ENCODE peak calls at places on chromosome 11, in seven cellular contexts. A is PC-3, V is endothelial cell of umbilical vein, R is Karpas-422, T is MM.1S, J is osteoblast, U is HCT116. G is an unnamed sample. For H3K79me2, the result is how much of the 10 kb centered on the place peaks cover.

GRCh38 chr11:76742912-76743311 is 40.2 kb upstream of the TSKU start:
- DNase-seq in A (no peak), T (no peak), R (peak), U (no peak), J (no peak), V (no peak), G (no peak)

GRCh38 chr11:106446302-106446701 is 368.8 kb downstream of the AASDHPPT start:
- DNase-seq in V (no peak), J (no peak), R (no peak), A (peak), T (no peak), U (no peak), G (no peak)

GRCh38 chr11:64294665-64295289 is 3.7 kb downstream of the KCNK4 start:
- DNase-seq in T (no peak), J (peak), R (no peak), V (no peak), U (no peak), A (no peak), G (no peak)

GRCh38 chr11:20034941-20035340 is 125.3 kb downstream of the DBX1 start:
- DNase-seq in A (no peak), J (no peak), U (no peak), V (no peak), T (no peak), R (no peak), G (no peak)

GRCh38 chr11:69567951-69568808 is 72.8 kb upstream of the CCND1 start:
- DNase-seq in T (no peak), U (no peak), A (no peak), R (no peak), V (no peak), J (no peak), G (peak)

GRCh38 chr11:115439385-115439784 is 64.8 kb downstream of the CADM1 start:
- DNase-seq in J (no peak), V (no peak), A (no peak), U (no peak), T (no peak), R (no peak), G (peak)

GRCh38 chr11:26011474-26011873 is 320.5 kb upstream of the ANO3 start:
- DNase-seq in R (no peak), U (no peak), A (no peak), T (no peak), V (no peak), J (no peak), G (no peak)

GRCh38 chr11:28673687-28674431 is 565.7 kb downstream of the METTL15 start:
- DNase-seq in V (no peak), J (no peak), R (no peak), U (peak), A (peak), T (no peak), G (peak)

GRCh38 chr11:82718307-82718706 is 15.4 kb downstream of the FAM181B start:
- DNase-seq in J (no peak), T (peak), R (peak), U (peak), V (peak), A (peak), G (peak)

GRCh38 chr11:114025329-114025907 is 34.1 kb upstream of the ZBTB16 start:
- DNase-seq in U (no peak), T (no peak), R (no peak), J (no peak), A (no peak), V (no peak), G (no peak)

GRCh38 chr11:68617925-68618809 is 66.2 kb upstream of the GAL start:
- DNase-seq in R (no peak), V (no peak), J (peak), A (no peak), T (no peak), U (no peak), G (no peak)

GRCh38 chr11:67413266-67413797 is 2.1 kb upstream of the CARNS1 start:
- DNase-seq in R (no peak), T (no peak), J (no peak), V (no peak), U (no peak), A (no peak), G (no peak)

GRCh38 chr11:67117667-67118058 is 1.4 kb upstream of the KDM2A start:
- DNase-seq in J (peak), R (no peak), A (no peak), T (no peak), V (peak), U (no peak), G (no peak)

GRCh38 chr11:113446938-113447337 is 28.3 kb downstream of the DRD2 start:
- DNase-seq in V (no peak), A (peak), T (no peak), U (no peak), J (no peak), R (no peak), G (peak)

GRCh38 chr11:91926967-91927366 is 297.7 kb upstream of the FAT3 start:
- DNase-seq in R (no peak), U (no peak), J (no peak), V (peak), A (no peak), T (no peak), G (no peak)

GRCh38 chr11:62854825-62855570 is 15.6 kb upstream of the WDR74 start:
- DNase-seq in J (no peak), V (no peak), A (no peak), T (peak), R (peak), U (no peak), G (no peak)
- H3K79me2 ChIP-seq in J (under half), V (half or more), A (half or more), T (half or more), R (half or more), U (half or more), G (under half)

GRCh38 chr11:33461319-33461718 is 204.1 kb downstream of the HIPK3 start:
- DNase-seq in J (no peak), V (no peak), A (no peak), U (no peak), R (no peak), T (no peak), G (no peak)

GRCh38 chr11:33461726-33462125 is 204.5 kb downstream of the HIPK3 start:
- DNase-seq in J (no peak), V (no peak), R (no peak), A (no peak), U (no peak), T (no peak), G (peak)

GRCh38 chr11:33455827-33456226 is 198.6 kb downstream of the HIPK3 start:
- DNase-seq in V (no peak), T (no peak), U (no peak), J (no peak), A (no peak), R (no peak), G (no peak)

GRCh38 chr11:33454264-33454663 is 197.1 kb downstream of the HIPK3 start:
- DNase-seq in R (no peak), T (no peak), J (no peak), V (no peak), U (no peak), A (no peak), G (no peak)

GRCh38 chr11:33457948-33458347 is 200.8 kb downstream of the HIPK3 start:
- DNase-seq in A (no peak), U (no peak), V (no peak), R (no peak), J (no peak), T (no peak), G (no peak)
- H3K79me2 ChIP-seq in A (under half), U (under half), V (under half), R (under half), J (under half), T (under half), G (under half)

GRCh38 chr11:128493570-128493965 is 93.8 kb downstream of the ETS1 start:
- DNase-seq in V (no peak), R (no peak), A (peak), T (no peak), U (no peak), J (no peak), G (no peak)

GRCh38 chr11:128490092-128490491 is 97.3 kb downstream of the ETS1 start:
- DNase-seq in T (no peak), A (no peak), J (no peak), V (no peak), R (no peak), U (no peak), G (no peak)

GRCh38 chr11:128492461-128492860 is 94.9 kb downstream of the ETS1 start:
- DNase-seq in A (no peak), V (peak), R (no peak), U (no peak), T (no peak), J (peak), G (peak)

GRCh38 chr11:128492903-128493569 is 94.3 kb downstream of the ETS1 start:
- DNase-seq in U (no peak), J (no peak), V (no peak), T (peak), A (no peak), R (no peak), G (no peak)

GRCh38 chr11:128491195-128491936 is 96.0 kb downstream of the ETS1 start:
- DNase-seq in A (no peak), T (no peak), V (no peak), J (peak), U (no peak), R (no peak), G (no peak)
- H3K79me2 ChIP-seq in A (half or more), T (under half), V (half or more), J (half or more), U (under half), R (half or more), G (half or more)

GRCh38 chr11:10293423-10294288 is at the start of gene SBF2:
- DNase-seq in R (peak), A (peak), U (no peak), T (peak), V (peak), J (peak), G (peak)
- H3K79me2 ChIP-seq in R (under half), A (half or more), U (under half), T (half or more), V (under half), J (half or more), G (under half)

GRCh38 chr11:55895216-55895615 is 12.1 kb downstream of the TRIM51 start:
- DNase-seq in V (no peak), R (no peak), U (no peak), A (no peak), T (no peak), J (no peak), G (no peak)
- H3K79me2 ChIP-seq in V (under half), R (under half), U (under half), A (under half), T (under half), J (under half), G (under half)

DNA sequence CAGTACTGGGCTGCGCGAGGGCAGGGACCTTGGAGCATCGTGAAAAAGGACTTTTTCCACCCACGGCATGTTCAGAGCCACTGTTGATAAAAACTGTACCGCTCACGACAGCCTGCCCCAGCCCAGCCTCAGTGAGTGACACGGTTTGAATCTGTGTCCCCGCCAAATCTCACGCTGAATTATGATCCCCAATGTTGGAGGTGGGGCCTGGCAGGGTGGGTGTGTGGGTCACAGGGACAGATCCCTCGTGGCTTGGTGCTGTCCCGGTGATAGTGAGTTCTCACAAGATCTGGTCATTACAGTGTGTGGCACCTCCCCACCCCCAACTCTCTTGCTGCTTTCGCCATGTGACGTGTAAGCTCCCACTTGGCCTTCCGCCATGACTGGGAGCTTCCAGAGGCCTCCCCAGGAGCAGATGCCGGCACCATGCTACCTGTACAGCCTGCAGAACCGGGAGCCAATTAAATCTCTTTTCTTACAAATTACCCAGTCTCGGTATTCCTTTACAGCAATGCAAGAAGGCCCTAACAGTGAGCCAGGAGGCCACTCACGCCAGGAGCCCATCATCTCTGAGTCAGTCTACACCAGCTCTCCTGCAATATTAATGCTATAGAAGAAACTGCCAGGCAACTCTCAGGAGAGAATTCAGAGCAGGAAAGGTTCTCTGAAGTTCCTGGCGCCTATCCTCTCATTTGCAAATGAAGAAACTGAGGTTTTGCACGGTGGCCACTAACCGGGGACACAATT is 1.3 kb downstream of the TOLLIP start:
- DNase-seq in R (no peak), U (no peak), T (no peak), J (peak), A (peak), V (no peak), G (peak)
- H3K79me2 ChIP-seq in R (under half), U (under half), T (half or more), J (half or more), A (half or more), V (under half), G (half or more)

GRCh38 chr11:133778161-133778560 is 67.2 kb downstream of the SPATA19 start:
- DNase-seq in U (no peak), T (no peak), R (no peak), V (no peak), A (no peak), J (no peak), G (no peak)

GRCh38 chr11:133782116-133782725 is 63.1 kb downstream of the SPATA19 start:
- DNase-seq in A (no peak), R (no peak), V (no peak), U (no peak), J (no peak), T (no peak), G (no peak)

GRCh38 chr11:133776671-133777070 is 68.6 kb downstream of the SPATA19 start:
- DNase-seq in V (no peak), J (no peak), A (no peak), R (no peak), T (no peak), U (no peak), G (no peak)
- H3K79me2 ChIP-seq in V (under half), J (under half), A (under half), R (under half), T (under half), U (under half), G (under half)

GRCh38 chr11:60919320-60919719 is 4.9 kb upstream of the TMEM132A start:
- DNase-seq in A (no peak), R (peak), J (no peak), V (peak), T (no peak), U (no peak), G (peak)

GRCh38 chr11:60917267-60917666 is 3.3 kb downstream of the TMEM109 start:
- DNase-seq in U (no peak), A (no peak), T (no peak), R (no peak), J (no peak), V (no peak), G (peak)

GRCh38 chr11:60919956-60920355 is 4.3 kb upstream of the TMEM132A start:
- DNase-seq in J (peak), U (no peak), V (no peak), T (no peak), A (no peak), R (no peak), G (no peak)

GRCh38 chr11:60918251-60918940 is 4.4 kb downstream of the TMEM109 start:
- DNase-seq in V (no peak), A (no peak), R (no peak), U (no peak), J (no peak), T (no peak), G (no peak)

DNA sequence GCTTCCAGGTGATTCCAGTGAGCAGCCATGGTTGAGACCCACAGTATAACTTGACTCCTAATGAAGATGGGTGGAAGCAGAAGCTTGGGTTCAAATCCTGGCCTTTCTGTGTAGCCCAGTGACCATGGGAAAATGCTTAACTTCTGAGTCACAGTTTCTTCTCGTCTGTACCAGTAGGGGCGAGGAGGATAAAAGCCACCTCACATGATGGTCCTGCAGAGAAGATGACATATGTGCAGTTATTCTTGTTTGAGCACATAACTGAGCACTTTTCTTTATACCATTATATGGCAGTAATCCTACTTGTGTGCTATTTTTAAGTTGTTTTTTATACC is 5.0 kb downstream of the TMEM109 start:
- DNase-seq in V (no peak), U (no peak), J (peak), R (no peak), T (no peak), A (peak), G (peak)
- H3K79me2 ChIP-seq in V (half or more), U (half or more), J (under half), R (under half), T (half or more), A (half or more), G (half or more)